ENCODE peak calls at places on chromosomes 5 and 9, in five cellular contexts. A is stimulated activated CD8-positive, alpha-beta memory T cell treated with anti-CD3 and anti-CD28 coated beads, Interleukin-12 subunit alpha, Interleukin-12 subunit beta, amount 100 ng/mL, for 1 hour; Q is GM12864; V is choroid plexus epithelial cell; W is nucleus accumbens. U is an unnamed sample.

GRCh38 chr5:68430282-68430681 is 214.7 kb downstream of the PIK3R1 start:
- DNase-seq in A (no peak), Q (no peak), V (no peak), W (no peak), U (no peak)

GRCh38 chr5:172748341-172748843 is 22.6 kb downstream of the DUSP1 start:
- DNase-seq in A (no peak), Q (no peak), V (peak; percentile 94), W (no peak), U (no peak)

GRCh38 chr5:56608216-56608925 is 207.0 kb upstream of the MAP3K1 start:
- DNase-seq in A (no peak), Q (no peak), V (peak; percentile 45), W (no peak), U (no peak)

GRCh38 chr5:41708604-41708940 is 161.7 kb downstream of the OXCT1 start:
- DNase-seq in A (no peak), Q (no peak), V (no peak), W (no peak), U (no peak)

GRCh38 chr5:102763734-102764133 is 8.6 kb downstream of the PAM start:
- DNase-seq in A (no peak), Q (no peak), V (no peak), W (no peak), U (no peak)

GRCh38 chr9:122007837-122008236 is 85.3 kb downstream of the TTLL11 start:
- DNase-seq in A (no peak), Q (no peak), V (no peak), W (no peak), U (no peak)

GRCh38 chr5:123960526-123960925 is 448.5 kb downstream of the CSNK1G3 start:
- DNase-seq in A (no peak), Q (no peak), V (no peak), W (no peak), U (no peak)

GRCh38 chr5:15393146-15393545 is 106.8 kb upstream of the FBXL7 start:
- DNase-seq in A (no peak), Q (no peak), V (peak; percentile 57), W (no peak), U (no peak)

GRCh38 chr9:4333231-4333740 is 33.4 kb upstream of the GLIS3 start:
- DNase-seq in A (no peak), Q (no peak), V (peak; percentile 27), W (no peak), U (no peak)

GRCh38 chr5:133675376-133676154 is 63.2 kb upstream of the FSTL4 start:
- DNase-seq in A (no peak), Q (no peak), V (no peak), W (no peak), U (no peak)

GRCh38 chr9:20620658-20621552 is 1.4 kb downstream of the MLLT3 start:
- DNase-seq in A (peak; percentile 24), Q (no peak), V (peak; percentile 50), W (no peak), U (peak; percentile 24)

GRCh38 chr5:132473019-132473531 is 17.5 kb downstream of the IRF1 start:
- DNase-seq in A (peak; percentile 66), Q (no peak), V (no peak), W (no peak), U (no peak)

GRCh38 chr5:134026521-134027202 is 21.9 kb upstream of the VDAC1 start:
- DNase-seq in A (no peak), Q (peak; percentile 31), V (peak; percentile 87), W (no peak), U (no peak)

GRCh38 chr9:104896131-104896530 is 31.8 kb downstream of the ABCA1 start:
- DNase-seq in A (no peak), Q (no peak), V (peak; percentile 15), W (no peak), U (no peak)

GRCh38 chr9:93112864-93113389 is 16.9 kb downstream of the CARD19 start:
- DNase-seq in A (no peak), Q (no peak), V (no peak), W (no peak), U (no peak)

GRCh38 chr5:77952811-77953210 is 176.7 kb upstream of the TBCA start:
- DNase-seq in A (no peak), Q (no peak), V (peak; percentile 14), W (no peak), U (peak; percentile 82)

GRCh38 chr9:1922026-1922425 is 93.1 kb upstream of the SMARCA2 start:
- DNase-seq in A (no peak), Q (no peak), V (no peak), W (no peak), U (no peak)

GRCh38 chr5:6907320-6907918 is 194.2 kb downstream of the TENT4A start:
- DNase-seq in A (no peak), Q (no peak), V (no peak), W (no peak), U (no peak)

GRCh38 chr5:154985126-154985525 is 28.4 kb upstream of the KIF4B start:
- DNase-seq in A (no peak), Q (no peak), V (no peak), W (no peak), U (no peak)

GRCh38 chr5:125326114-125326513 is 579.7 kb upstream of the ZNF608 start:
- DNase-seq in A (no peak), Q (no peak), V (peak; percentile 90), W (no peak), U (no peak)

GRCh38 chr9:99835581-99835980 is 13.9 kb downstream of the NR4A3 start:
- DNase-seq in A (no peak), Q (no peak), V (no peak), W (no peak), U (no peak)

GRCh38 chr5:71786337-71787060 is 67.4 kb downstream of the CARTPT start:
- DNase-seq in A (no peak), Q (no peak), V (no peak), W (no peak), U (peak; percentile 55)

GRCh38 chr9:91427873-91428272 is 4.2 kb upstream of the NFIL3 start:
- DNase-seq in A (no peak), Q (no peak), V (peak; percentile 68), W (no peak), U (no peak)

GRCh38 chr5:43400082-43400481 is 12.1 kb downstream of the CCL28 start:
- DNase-seq in A (no peak), Q (no peak), V (peak; percentile 63), W (no peak), U (no peak)

GRCh38 chr5:93299596-93300308 is 281.3 kb downstream of the NR2F1-AS1 start:
- DNase-seq in A (no peak), Q (no peak), V (peak; percentile 55), W (no peak), U (no peak)

GRCh38 chr5:98899456-98899855 is 29.4 kb downstream of the CHD1 start:
- DNase-seq in A (no peak), Q (no peak), V (no peak), W (no peak), U (no peak)

GRCh38 chr9:100601216-100601615 is 23.3 kb downstream of the CAVIN4 start:
- DNase-seq in A (no peak), Q (peak; percentile 13), V (peak; percentile 83), W (no peak), U (peak; percentile 43)

GRCh38 chr5:37799865-37800421 is 39.9 kb downstream of the GDNF start:
- DNase-seq in A (no peak), Q (peak; percentile 19), V (no peak), W (no peak), U (no peak)

GRCh38 chr5:95859327-95860060 is 37.0 kb upstream of the GLRX start:
- DNase-seq in A (no peak), Q (no peak), V (no peak), W (no peak), U (no peak)

GRCh38 chr9:124960409-124960752 is 19.5 kb upstream of the GOLGA1 start:
- DNase-seq in A (no peak), Q (no peak), V (peak; percentile 19), W (no peak), U (no peak)

GRCh38 chr5:142641681-142642080 is 44.2 kb downstream of the FGF1 start:
- DNase-seq in A (no peak), Q (no peak), V (peak; percentile 54), W (no peak), U (no peak)

GRCh38 chr5:98458004-98458403 is 315.5 kb upstream of the RGMB start:
- DNase-seq in A (no peak), Q (no peak), V (peak; percentile 88), W (no peak), U (no peak)

GRCh38 chr5:132776077-132776931 is 735 bp downstream of the SEPTIN8 start:
- DNase-seq in A (no peak), Q (no peak), V (no peak), W (peak; percentile 49), U (no peak)

GRCh38 chr5:144187699-144188294 is 17.1 kb downstream of the KCTD16 start:
- DNase-seq in A (peak; percentile 67), Q (peak; percentile 78), V (peak; percentile 99), W (no peak), U (peak; percentile 88)

GRCh38 chr9:35349287-35349990 is 140.5 kb upstream of the RUSC2 start:
- DNase-seq in A (no peak), Q (no peak), V (no peak), W (no peak), U (no peak)

GRCh38 chr9:133715866-133716563 is 22.1 kb downstream of the SARDH start:
- DNase-seq in A (no peak), Q (no peak), V (peak; percentile 60), W (no peak), U (no peak)

GRCh38 chr5:2569201-2569600 is 182.3 kb downstream of the IRX2 start:
- DNase-seq in A (no peak), Q (no peak), V (no peak), W (no peak), U (no peak)

GRCh38 chr5:40991168-40991980 is 79.8 kb downstream of the MROH2B start:
- DNase-seq in A (no peak), Q (no peak), V (peak; percentile 99), W (no peak), U (no peak)

U was measured in foreskin melanocyte.